ENCODE peak calls at places on chromosomes 7 and 10, in six cellular contexts. E is AG08395; Q is NCI-H146; C is H9; T is stimulated activated CD8-positive, alpha-beta memory T cell treated with anti-CD3 and anti-CD28 coated beads, Interleukin-7, amount 100 ng/mL, for 1 hour; A is non-pigmented ciliary epithelial cell. M is an unnamed sample.

GRCh38 chr10:87935290-87936141 is 72.1 kb downstream of the PTEN start:
- DNase-seq in E (no peak), Q (no peak), C (no peak), T (no peak), A (no peak), M (no peak)

GRCh38 chr10:79404231-79404609 is 41.2 kb downstream of the ZCCHC24 start:
- DNase-seq in E (peak; percentile 88), Q (no peak), C (no peak), T (no peak), A (peak; percentile 37), M (peak; percentile 51)

GRCh38 chr10:52645435-52645776 is 127.2 kb downstream of the MBL2 start:
- DNase-seq in E (no peak), Q (no peak), C (no peak), T (no peak), A (no peak), M (no peak)

GRCh38 chr10:96334888-96335526 is 23.8 kb downstream of the OPALIN start:
- DNase-seq in E (peak; percentile 71), Q (peak; percentile 13), C (peak; percentile 49), T (no peak), A (no peak), M (no peak)

GRCh38 chr7:74656421-74656910 is 1.1 kb upstream of the GTF2I start:
- DNase-seq in E (peak; percentile 29), Q (peak; percentile 59), C (peak; percentile 41), T (peak; percentile 30), A (no peak), M (peak; percentile 80)

GRCh38 chr7:14505906-14506305 is 396.6 kb downstream of the DGKB start:
- DNase-seq in E (no peak), Q (no peak), C (no peak), T (no peak), A (no peak), M (no peak)

GRCh38 chr10:101566333-101567164 is 21.5 kb downstream of the POLL start:
- DNase-seq in E (peak; percentile 17), Q (peak; percentile 83), C (peak; percentile 60), T (no peak), A (no peak), M (peak; percentile 42)

GRCh38 chr10:52335665-52336064 is 21.6 kb downstream of the DKK1 start:
- DNase-seq in E (no peak), Q (no peak), C (no peak), T (no peak), A (no peak), M (no peak)

GRCh38 chr10:48519731-48520506 is 85.0 kb downstream of the ARHGAP22 start:
- DNase-seq in E (no peak), Q (no peak), C (no peak), T (no peak), A (no peak), M (no peak)

GRCh38 chr7:47384755-47385475 is 197.0 kb downstream of the TNS3 start:
- DNase-seq in E (no peak), Q (no peak), C (no peak), T (no peak), A (no peak), M (peak; percentile 31)

GRCh38 chr10:390449-391100 is 255.3 kb downstream of the ZMYND11 start:
- DNase-seq in E (no peak), Q (no peak), C (no peak), T (no peak), A (no peak), M (no peak)

GRCh38 chr10:28072573-28072972 is 73.7 kb upstream of the ODAD2 start:
- DNase-seq in E (peak; percentile 33), Q (no peak), C (no peak), T (no peak), A (no peak), M (no peak)

GRCh38 chr7:130491841-130492518 is at the start of gene MEST:
- DNase-seq in E (no peak), Q (peak; percentile 68), C (peak; percentile 50), T (no peak), A (no peak), M (no peak)

GRCh38 chr10:69456880-69457693 is 5.8 kb downstream of the TSPAN15 start:
- DNase-seq in E (no peak), Q (no peak), C (no peak), T (no peak), A (no peak), M (no peak)

GRCh38 chr7:64883113-64883905 is 19.8 kb upstream of the ZNF273 start:
- DNase-seq in E (no peak), Q (no peak), C (peak; percentile 9), T (no peak), A (no peak), M (no peak)

GRCh38 chr10:131169146-131169545 is 142.4 kb downstream of the TCERG1L start:
- DNase-seq in E (no peak), Q (no peak), C (peak; percentile 17), T (no peak), A (no peak), M (no peak)

GRCh38 chr7:5699467-5699866 is 82.0 kb downstream of the RNF216 start:
- DNase-seq in E (no peak), Q (no peak), C (no peak), T (no peak), A (no peak), M (no peak)

GRCh38 chr10:43409385-43410109 is 561 bp upstream of the HNRNPF start:
- DNase-seq in E (no peak), Q (peak; percentile 67), C (no peak), T (peak; percentile 32), A (no peak), M (peak; percentile 54)